ENCODE peak calls at places on chromosomes 6 and 20, in four cellular contexts. C, U, R and D are unnamed samples.
A peak's percentile ranks its signal among the peaks of the same experiment; 100 is the strongest.

GRCh38 chr20:11542645-11543044 is 375.0 kb upstream of the BTBD3 start:
- DNase-seq in C (no peak), R (no peak), U (no peak), D (no peak)

GRCh38 chr20:973785-974194 is 28.3 kb downstream of the RSPO4 start:
- DNase-seq in C (peak; percentile 72), R (no peak), U (peak; percentile 75), D (no peak)

GRCh38 chr6:42696526-42697267 is 25.7 kb downstream of the PRPH2 start:
- DNase-seq in C (no peak), U (no peak), R (peak; percentile 81), D (no peak)

GRCh38 chr6:143614270-143614669 is 63.5 kb upstream of the PHACTR2 start:
- DNase-seq in C (no peak), U (no peak), R (no peak), D (no peak)

GRCh38 chr20:17691758-17692157 is 8.0 kb upstream of the BANF2 start:
- DNase-seq in C (no peak), U (no peak), R (no peak), D (no peak)

GRCh38 chr6:84197708-84198107 is 29.7 kb downstream of the CEP162 start:
- DNase-seq in C (no peak), U (no peak), R (no peak), D (no peak)

GRCh38 chr6:83119742-83120300 is 52.4 kb downstream of the DOP1A start:
- DNase-seq in C (no peak), U (no peak), R (peak; percentile 19), D (no peak)

GRCh38 chr20:35773154-35773751 is 1.4 kb downstream of the PHF20 start:
- DNase-seq in C (peak; percentile 40), R (peak; percentile 44), U (peak; percentile 58), D (no peak)

DNA sequence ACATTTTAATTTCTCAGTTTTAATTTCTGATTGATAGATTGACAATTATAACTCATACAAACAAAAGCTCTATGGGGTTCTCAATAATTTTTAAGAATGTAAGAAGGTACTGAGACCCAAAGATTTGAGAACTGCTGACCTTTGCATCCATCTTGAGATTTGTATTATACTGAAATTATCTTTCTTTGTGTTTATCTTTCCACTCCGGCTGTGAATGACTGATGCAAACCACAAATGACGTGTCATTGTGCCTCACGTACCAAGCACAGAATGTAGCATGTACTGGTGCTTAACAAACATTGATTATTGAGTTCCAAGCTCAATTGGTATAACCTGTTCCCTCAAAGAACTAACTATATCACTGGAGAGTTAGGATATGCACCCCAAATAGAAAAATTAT is 152.1 kb upstream of the SMLR1 start:
- DNase-seq in C (no peak), R (peak; percentile 79), U (no peak), D (peak; percentile 23)
- TF ChIP-seq CTCF in C (no peak), R (no peak), U (no peak), D (no peak)

DNA sequence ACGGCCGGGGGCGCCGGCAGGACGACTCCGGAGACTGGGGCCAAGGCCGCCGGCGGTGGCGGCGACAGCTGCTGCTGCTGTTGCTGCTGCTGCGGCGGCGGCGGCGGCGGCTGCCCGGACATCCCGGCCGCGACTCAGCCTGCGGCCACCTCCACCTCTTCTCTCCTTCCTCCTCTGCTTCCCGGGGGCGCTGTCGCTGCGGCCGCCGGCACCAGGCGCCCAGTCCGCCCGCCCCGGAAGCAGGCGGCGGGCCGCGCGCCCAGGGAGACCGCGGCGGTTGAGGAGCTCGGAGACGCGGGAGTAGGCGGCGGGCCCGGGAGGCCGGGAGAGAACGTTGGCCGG is 280 bp downstream of the RANBP9 start:
- DNase-seq in R (peak; percentile 65), U (no peak), C (no peak), D (no peak)
- TF ChIP-seq CTCF in R (no peak), U (peak; percentile 44), C (peak; percentile 16), D (no peak)

GRCh38 chr6:3165631-3166534 is 8.5 kb upstream of the TUBB2A start:
- DNase-seq in R (peak; percentile 83), C (no peak), U (peak; percentile 80), D (no peak)

GRCh38 chr6:3164388-3164787 is 7.0 kb upstream of the TUBB2A start:
- DNase-seq in R (no peak), C (no peak), U (peak; percentile 72), D (no peak)

GRCh38 chr6:3162565-3163247 is 5.4 kb upstream of the TUBB2A start:
- DNase-seq in R (peak; percentile 83), U (peak; percentile 91), C (peak; percentile 89), D (peak; percentile 54)

GRCh38 chr6:3162067-3162497 is 4.7 kb upstream of the TUBB2A start:
- DNase-seq in C (no peak), U (peak; percentile 71), R (peak; percentile 34), D (no peak)

DNA sequence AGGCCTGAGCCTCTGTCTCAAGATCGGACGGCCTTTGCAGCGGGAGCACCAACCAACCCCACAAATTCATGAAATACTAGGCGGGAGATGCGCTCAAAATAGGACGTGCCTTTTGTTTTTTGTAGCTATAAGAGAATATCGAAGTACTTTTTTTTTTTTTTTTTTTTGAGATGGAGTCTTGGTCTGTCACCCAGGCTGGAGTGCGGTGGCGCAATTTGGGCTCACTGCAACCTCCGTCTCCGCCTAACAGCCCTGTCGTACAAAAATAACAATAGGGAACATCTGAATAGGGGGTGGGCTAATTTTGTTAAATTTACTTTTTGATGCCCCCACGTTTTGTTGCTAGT is 5.9 kb upstream of the TUBB2A start:
- DNase-seq in U (no peak), C (no peak), R (no peak), D (no peak)
- TF ChIP-seq CTCF in U (peak; percentile 33), C (no peak), R (no peak), D (no peak)

GRCh38 chr6:228881-229651 is 63.2 kb upstream of the DUSP22 start:
- DNase-seq in C (peak; percentile 64), U (no peak), R (no peak), D (no peak)

GRCh38 chr6:227812-228338 is 64.4 kb upstream of the DUSP22 start:
- DNase-seq in R (no peak), U (no peak), C (no peak), D (no peak)

GRCh38 chr6:226516-227073 is 65.7 kb upstream of the DUSP22 start:
- DNase-seq in C (no peak), U (peak; percentile 14), R (no peak), D (no peak)

GRCh38 chr6:225907-226306 is 66.4 kb upstream of the DUSP22 start:
- DNase-seq in U (peak; percentile 35), C (no peak), R (no peak), D (no peak)

DNA sequence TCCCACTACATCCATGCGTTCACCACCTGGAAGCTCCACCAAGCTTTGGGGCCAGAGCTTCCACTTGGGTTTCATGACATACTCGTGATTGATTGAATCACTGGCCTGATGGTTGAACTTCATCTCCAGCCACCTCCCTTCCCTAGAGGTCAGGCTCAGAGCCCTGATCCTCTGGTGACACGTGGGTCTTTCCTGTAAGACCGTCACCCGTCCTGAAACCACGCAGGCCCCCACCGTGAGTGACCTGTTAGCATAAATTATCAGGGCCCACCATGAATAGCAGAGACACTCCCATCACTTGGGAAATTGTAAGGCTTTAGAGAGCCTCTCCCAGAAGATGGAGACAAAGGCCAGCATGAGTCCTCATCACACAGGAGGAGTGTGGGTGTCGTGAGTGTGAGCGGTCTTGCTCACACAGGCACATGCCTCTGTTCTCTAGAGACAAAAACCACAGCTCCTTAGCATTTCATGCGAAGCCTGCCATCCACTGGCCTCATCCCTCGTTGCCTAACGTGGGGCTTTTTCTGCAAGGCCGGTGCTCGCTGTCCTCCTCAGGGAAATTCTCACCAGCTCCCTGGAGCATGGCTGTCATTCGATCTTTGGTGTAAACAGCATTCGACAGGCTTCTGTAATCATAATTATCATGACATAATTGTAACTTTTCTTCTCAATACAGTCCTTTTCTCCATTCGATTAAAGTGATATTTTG is 65.1 kb upstream of the DUSP22 start:
- DNase-seq in R (no peak), U (peak; percentile 39), C (peak; percentile 65), D (no peak)
- TF ChIP-seq CTCF in R (no peak), U (no peak), C (peak; percentile 42), D (no peak)

GRCh38 chr6:48200874-48201273 is 89.9 kb upstream of the PTCHD4 start:
- DNase-seq in C (no peak), U (no peak), R (no peak), D (no peak)
- TF ChIP-seq CTCF in C (no peak), U (no peak), R (no peak), D (no peak)

GRCh38 chr6:149244105-149244504 is 73.4 kb upstream of the TAB2 start:
- DNase-seq in R (no peak), U (no peak), C (no peak), D (no peak)
- TF ChIP-seq CTCF in R (no peak), U (no peak), C (no peak), D (no peak)

DNA sequence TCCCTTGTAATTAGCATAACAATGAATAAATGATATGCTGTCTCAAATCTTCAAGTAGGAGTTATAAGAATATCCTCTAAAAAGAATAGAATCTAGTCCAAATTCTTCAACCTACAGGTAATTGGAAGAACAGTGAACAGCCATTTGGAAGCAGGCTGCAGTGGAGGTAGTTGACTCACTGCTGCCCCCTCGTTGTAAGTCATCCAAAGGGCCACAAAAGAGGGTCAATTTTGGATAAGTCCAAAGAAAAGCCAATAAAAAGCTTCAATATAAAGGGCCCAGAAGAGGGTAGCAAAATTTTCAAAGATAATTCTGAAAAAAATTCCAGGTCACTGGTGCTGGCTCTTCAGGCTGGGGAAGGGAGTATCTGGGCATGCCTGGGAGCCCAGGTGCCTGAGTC is 60.8 kb upstream of the SSTR4 start:
- DNase-seq in R (no peak), U (peak; percentile 81), C (no peak), D (no peak)
- TF ChIP-seq CTCF in R (no peak), U (peak; percentile 89), C (no peak), D (peak; percentile 57)

DNA sequence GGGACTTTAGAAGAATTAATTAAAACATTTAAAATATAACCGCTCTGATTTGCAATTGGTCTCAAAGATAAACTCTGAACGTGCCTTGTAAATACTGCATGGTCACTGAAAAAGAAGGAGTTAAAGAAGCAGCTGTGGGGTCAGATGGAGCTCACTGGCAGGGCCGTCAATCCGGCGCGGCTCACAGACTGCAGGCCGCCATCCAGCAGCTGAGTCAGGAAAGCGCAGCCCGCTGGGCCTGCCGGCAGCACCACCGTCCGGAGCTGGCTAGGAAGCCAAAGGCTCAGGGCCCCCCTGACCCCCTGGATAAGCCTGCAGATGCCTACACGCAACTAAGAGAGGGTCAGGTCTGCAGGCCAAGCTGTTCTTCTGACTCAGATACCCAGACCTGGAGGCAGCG is 54.2 kb upstream of the FRMD1 start:
- DNase-seq in C (no peak), U (peak; percentile 58), R (peak; percentile 65), D (no peak)
- TF ChIP-seq CTCF in C (no peak), U (no peak), R (no peak), D (no peak)

DNA sequence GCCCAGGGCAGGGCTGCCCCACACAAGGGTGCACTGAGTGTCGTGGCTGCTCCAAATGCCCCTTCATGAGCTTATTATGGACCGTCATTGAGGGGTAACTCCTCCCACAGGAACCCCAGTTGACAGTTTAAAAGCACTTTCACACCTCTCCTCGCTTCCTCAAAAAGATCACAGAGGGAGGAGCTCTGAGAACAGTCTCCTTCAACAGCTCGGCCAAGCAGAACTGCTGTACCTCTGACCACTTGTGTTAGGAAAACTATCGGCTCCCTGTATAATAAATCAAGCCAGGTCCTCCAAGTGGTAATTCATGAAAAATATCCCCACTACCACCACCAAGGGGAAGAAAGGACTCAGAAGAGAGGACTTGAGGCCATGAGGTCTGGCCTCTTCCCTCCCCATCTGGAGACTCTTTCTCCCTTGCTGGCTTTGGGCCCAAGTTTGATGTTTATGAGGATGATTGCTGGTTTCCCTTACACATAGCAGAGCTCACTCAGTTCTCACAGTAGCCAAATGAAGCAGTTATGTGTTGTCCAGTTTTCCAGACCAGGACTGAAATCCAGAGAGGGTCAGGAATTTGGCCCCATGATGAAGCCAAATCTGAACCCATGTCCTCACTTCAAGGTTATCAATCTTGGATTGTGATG is 8.7 kb downstream of the SNX21 start:
- DNase-seq in U (no peak), R (peak; percentile 12), C (peak; percentile 82), D (no peak)
- TF ChIP-seq CTCF in U (no peak), R (no peak), C (no peak), D (no peak)